ENCODE peak calls at places on chromosomes 2 and 18, in five cellular contexts. One of them, this sample, is unnamed.

GRCh38 chr2:195304310-195304709 is 352.7 kb upstream of the SLC39A10 start:
- DNase-seq in K562: no peak
- DNase-seq in breast epithelium: no peak
- DNase-seq in Peyer's patch: no peak
- DNase-seq in body of pancreas: no peak
- DNase-seq in this sample: no peak

GRCh38 chr2:33354981-33355380 is 121.5 kb upstream of the RASGRP3 start:
- DNase-seq in Peyer's patch: no peak
- DNase-seq in K562: no peak
- DNase-seq in breast epithelium: no peak
- DNase-seq in body of pancreas: no peak
- DNase-seq in this sample: no peak

GRCh38 chr2:208175069-208175842 is 11.9 kb upstream of the CRYGA start:
- DNase-seq in K562: peak
- DNase-seq in body of pancreas: peak
- DNase-seq in breast epithelium: peak
- DNase-seq in Peyer's patch: peak
- DNase-seq in this sample: peak

GRCh38 chr2:16154501-16155280 is 214.3 kb downstream of the MYCN start:
- DNase-seq in Peyer's patch: no peak
- DNase-seq in breast epithelium: no peak
- DNase-seq in body of pancreas: no peak
- DNase-seq in K562: no peak
- DNase-seq in this sample: no peak

GRCh38 chr2:75292826-75293225 is 93.5 kb upstream of the TACR1 start:
- DNase-seq in breast epithelium: no peak
- DNase-seq in K562: no peak
- DNase-seq in Peyer's patch: no peak
- DNase-seq in body of pancreas: no peak
- DNase-seq in this sample: no peak

GRCh38 chr18:31723998-31724711 is 36.5 kb downstream of the SLC25A52 start:
- DNase-seq in Peyer's patch: no peak
- DNase-seq in K562: no peak
- DNase-seq in body of pancreas: peak
- DNase-seq in breast epithelium: peak
- DNase-seq in this sample: peak

GRCh38 chr2:16971722-16972234 is 306.1 kb upstream of the CYRIA start:
- DNase-seq in K562: no peak
- DNase-seq in body of pancreas: no peak
- DNase-seq in breast epithelium: no peak
- DNase-seq in Peyer's patch: no peak
- DNase-seq in this sample: no peak

GRCh38 chr2:34419856-34420255 is 820.8 kb upstream of the FAM98A start:
- DNase-seq in body of pancreas: no peak
- DNase-seq in breast epithelium: no peak
- DNase-seq in K562: no peak
- DNase-seq in Peyer's patch: no peak
- DNase-seq in this sample: no peak

GRCh38 chr2:49686897-49687442 is 532.7 kb upstream of the FSHR start:
- DNase-seq in Peyer's patch: no peak
- DNase-seq in K562: no peak
- DNase-seq in breast epithelium: no peak
- DNase-seq in body of pancreas: no peak
- DNase-seq in this sample: no peak

GRCh38 chr2:129129087-129129486 is 810.4 kb upstream of the HS6ST1 start:
- DNase-seq in Peyer's patch: no peak
- DNase-seq in body of pancreas: no peak
- DNase-seq in breast epithelium: no peak
- DNase-seq in K562: no peak
- DNase-seq in this sample: no peak

GRCh38 chr2:234537929-234538328 is 41.0 kb upstream of the ARL4C start:
- DNase-seq in breast epithelium: no peak
- DNase-seq in Peyer's patch: no peak
- DNase-seq in K562: no peak
- DNase-seq in body of pancreas: no peak
- DNase-seq in this sample: no peak

GRCh38 chr18:58687871-58688308 is 16.6 kb downstream of the MALT1 start:
- DNase-seq in Peyer's patch: peak
- DNase-seq in breast epithelium: no peak
- DNase-seq in K562: no peak
- DNase-seq in body of pancreas: no peak
- DNase-seq in this sample: no peak

GRCh38 chr2:17662723-17663122 is 90.9 kb downstream of the SMC6 start:
- DNase-seq in breast epithelium: no peak
- DNase-seq in Peyer's patch: no peak
- DNase-seq in K562: no peak
- DNase-seq in body of pancreas: no peak
- DNase-seq in this sample: no peak

GRCh38 chr2:37781028-37781427 is 109.6 kb upstream of the CDC42EP3 start:
- DNase-seq in breast epithelium: no peak
- DNase-seq in body of pancreas: no peak
- DNase-seq in K562: no peak
- DNase-seq in Peyer's patch: no peak
- DNase-seq in this sample: no peak

GRCh38 chr2:45993476-45993991 is 303.7 kb upstream of the EPAS1 start:
- DNase-seq in K562: peak
- DNase-seq in body of pancreas: peak
- DNase-seq in breast epithelium: no peak
- DNase-seq in Peyer's patch: peak
- DNase-seq in this sample: peak

GRCh38 chr2:6776125-6776524 is 89.6 kb downstream of the CMPK2 start:
- DNase-seq in breast epithelium: no peak
- DNase-seq in K562: no peak
- DNase-seq in body of pancreas: no peak
- DNase-seq in Peyer's patch: no peak
- DNase-seq in this sample: no peak

GRCh38 chr2:16301961-16302360 is 361.6 kb downstream of the MYCN start:
- DNase-seq in breast epithelium: no peak
- DNase-seq in body of pancreas: no peak
- DNase-seq in K562: no peak
- DNase-seq in Peyer's patch: no peak
- DNase-seq in this sample: no peak

GRCh38 chr18:79879566-79879965 is 71.9 kb downstream of the SLC66A2 start:
- DNase-seq in Peyer's patch: no peak
- DNase-seq in body of pancreas: no peak
- DNase-seq in breast epithelium: no peak
- DNase-seq in K562: no peak
- DNase-seq in this sample: no peak

GRCh38 chr2:176085861-176086771 is 2.4 kb upstream of the EVX2 start:
- DNase-seq in body of pancreas: peak
- DNase-seq in breast epithelium: no peak
- DNase-seq in Peyer's patch: no peak
- DNase-seq in K562: peak
- DNase-seq in this sample: peak

GRCh38 chr2:29213871-29214341 is 98.7 kb downstream of the CLIP4 start:
- DNase-seq in Peyer's patch: no peak
- DNase-seq in breast epithelium: no peak
- DNase-seq in body of pancreas: no peak
- DNase-seq in K562: no peak
- DNase-seq in this sample: no peak

GRCh38 chr2:24026233-24026632 is 16.3 kb downstream of the MFSD2B start:
- DNase-seq in body of pancreas: no peak
- DNase-seq in K562: no peak
- DNase-seq in breast epithelium: no peak
- DNase-seq in Peyer's patch: no peak
- DNase-seq in this sample: no peak

GRCh38 chr2:56705713-56706112 is 521.9 kb downstream of the CCDC85A start:
- DNase-seq in Peyer's patch: no peak
- DNase-seq in breast epithelium: no peak
- DNase-seq in K562: no peak
- DNase-seq in body of pancreas: no peak
- DNase-seq in this sample: no peak

GRCh38 chr2:96907405-96908041 is 37.6 kb upstream of the SEMA4C start:
- DNase-seq in Peyer's patch: peak
- DNase-seq in body of pancreas: peak
- DNase-seq in K562: no peak
- DNase-seq in breast epithelium: peak
- DNase-seq in this sample: no peak

GRCh38 chr18:50944245-50944917 is 23.5 kb upstream of the ELAC1 start:
- DNase-seq in K562: no peak
- DNase-seq in Peyer's patch: no peak
- DNase-seq in body of pancreas: no peak
- DNase-seq in breast epithelium: no peak
- DNase-seq in this sample: no peak

DNA sequence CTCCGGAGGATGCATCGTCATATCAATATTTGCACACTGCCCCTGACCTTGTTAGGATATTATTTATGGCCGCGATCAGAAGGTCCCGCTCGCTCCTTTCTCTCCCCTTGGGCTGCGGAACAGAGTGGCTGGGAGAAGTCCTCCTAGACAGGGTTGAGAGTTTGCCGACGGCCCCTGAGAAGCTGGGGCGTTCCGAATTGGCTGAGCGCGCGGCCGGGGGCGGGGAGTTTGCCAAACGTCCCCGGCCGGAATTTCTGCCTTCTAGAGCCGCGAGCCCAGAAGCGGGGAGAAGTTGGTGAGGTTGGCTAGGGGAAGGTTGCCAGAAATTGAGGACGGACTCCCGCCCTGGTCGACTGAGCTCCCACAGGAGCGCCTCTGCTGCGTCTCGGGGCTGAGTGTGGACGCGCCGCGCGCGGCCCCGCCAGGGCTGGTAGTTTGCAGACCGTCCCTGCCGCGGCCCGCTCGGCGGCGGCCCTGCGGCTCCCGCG is 134.2 kb upstream of the MGAT5 start:
- DNase-seq in body of pancreas: peak
- DNase-seq in breast epithelium: peak
- DNase-seq in K562: peak
- DNase-seq in Peyer's patch: peak
- DNase-seq in this sample: peak
- TF ChIP-seq POLR2A in body of pancreas: peak
- TF ChIP-seq POLR2A in breast epithelium: no peak
- TF ChIP-seq POLR2A in K562: peak
- TF ChIP-seq POLR2A in Peyer's patch: peak
- TF ChIP-seq POLR2A in this sample: peak

DNA sequence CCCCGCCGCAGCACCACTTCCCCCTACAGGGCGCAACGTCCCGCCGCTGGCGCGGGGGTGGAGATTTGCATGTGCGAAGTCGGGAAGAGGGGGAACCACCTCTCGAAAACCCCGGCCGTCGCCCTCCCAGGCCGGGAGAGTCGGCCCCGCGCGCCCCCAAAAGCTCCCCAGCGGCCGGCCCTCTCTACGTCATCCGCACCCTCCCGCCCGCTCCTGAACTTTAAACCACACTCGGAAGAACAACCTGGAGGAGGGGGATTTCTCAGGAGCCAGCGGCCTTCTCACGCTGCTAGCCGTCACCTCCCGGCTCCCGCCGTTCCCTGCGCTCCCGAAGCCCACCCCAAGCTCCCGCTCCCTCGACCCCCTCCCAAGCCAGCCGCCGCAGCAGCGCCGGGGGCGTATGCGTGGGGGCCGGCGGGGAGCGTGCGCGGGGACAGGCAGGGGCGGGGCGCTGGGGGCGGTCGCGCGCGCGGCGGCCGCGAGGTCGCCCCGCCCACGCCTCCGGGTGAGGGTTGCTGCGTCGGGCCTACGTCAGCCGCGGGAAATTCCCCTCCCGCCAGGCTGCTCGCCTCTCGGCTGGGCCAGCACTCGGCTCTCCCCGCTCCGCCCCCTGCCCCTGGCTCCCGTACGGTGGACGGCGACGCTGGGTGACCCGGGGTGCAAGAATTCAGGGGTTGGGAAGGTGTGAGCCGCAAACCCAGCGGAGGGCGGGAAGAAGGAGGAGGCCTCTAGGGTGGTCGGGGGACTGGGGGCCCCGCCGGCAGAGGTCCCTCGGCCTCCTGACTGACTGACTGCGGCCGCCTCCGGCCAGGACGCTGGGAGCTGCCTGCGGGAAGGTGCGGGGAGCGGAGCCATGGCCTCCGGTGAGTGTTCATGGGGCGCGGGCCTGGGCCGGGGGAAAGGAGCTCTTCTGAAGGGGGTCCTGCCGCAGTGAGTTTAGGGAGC is at the start of gene REL:
- DNase-seq in K562: peak
- DNase-seq in body of pancreas: peak
- DNase-seq in breast epithelium: peak
- DNase-seq in Peyer's patch: peak
- DNase-seq in this sample: peak
- TF ChIP-seq POLR2A in K562: peak
- TF ChIP-seq POLR2A in body of pancreas: peak
- TF ChIP-seq POLR2A in breast epithelium: peak
- TF ChIP-seq POLR2A in Peyer's patch: peak
- TF ChIP-seq POLR2A in this sample: peak

GRCh38 chr2:168246072-168246482 is 1.3 kb downstream of the STK39 start:
- DNase-seq in body of pancreas: no peak
- DNase-seq in K562: no peak
- DNase-seq in breast epithelium: no peak
- DNase-seq in Peyer's patch: no peak
- DNase-seq in this sample: no peak

GRCh38 chr2:168245074-168245825 is 2.1 kb downstream of the STK39 start:
- DNase-seq in body of pancreas: no peak
- DNase-seq in K562: no peak
- DNase-seq in Peyer's patch: no peak
- DNase-seq in breast epithelium: no peak
- DNase-seq in this sample: no peak

GRCh38 chr2:168244318-168244717 is 3.1 kb downstream of the STK39 start:
- DNase-seq in K562: no peak
- DNase-seq in Peyer's patch: peak
- DNase-seq in breast epithelium: no peak
- DNase-seq in body of pancreas: peak
- DNase-seq in this sample: no peak

GRCh38 chr2:168247341-168248305 is at the start of gene STK39:
- DNase-seq in K562: peak
- DNase-seq in body of pancreas: peak
- DNase-seq in breast epithelium: peak
- DNase-seq in Peyer's patch: peak
- DNase-seq in this sample: peak

DNA sequence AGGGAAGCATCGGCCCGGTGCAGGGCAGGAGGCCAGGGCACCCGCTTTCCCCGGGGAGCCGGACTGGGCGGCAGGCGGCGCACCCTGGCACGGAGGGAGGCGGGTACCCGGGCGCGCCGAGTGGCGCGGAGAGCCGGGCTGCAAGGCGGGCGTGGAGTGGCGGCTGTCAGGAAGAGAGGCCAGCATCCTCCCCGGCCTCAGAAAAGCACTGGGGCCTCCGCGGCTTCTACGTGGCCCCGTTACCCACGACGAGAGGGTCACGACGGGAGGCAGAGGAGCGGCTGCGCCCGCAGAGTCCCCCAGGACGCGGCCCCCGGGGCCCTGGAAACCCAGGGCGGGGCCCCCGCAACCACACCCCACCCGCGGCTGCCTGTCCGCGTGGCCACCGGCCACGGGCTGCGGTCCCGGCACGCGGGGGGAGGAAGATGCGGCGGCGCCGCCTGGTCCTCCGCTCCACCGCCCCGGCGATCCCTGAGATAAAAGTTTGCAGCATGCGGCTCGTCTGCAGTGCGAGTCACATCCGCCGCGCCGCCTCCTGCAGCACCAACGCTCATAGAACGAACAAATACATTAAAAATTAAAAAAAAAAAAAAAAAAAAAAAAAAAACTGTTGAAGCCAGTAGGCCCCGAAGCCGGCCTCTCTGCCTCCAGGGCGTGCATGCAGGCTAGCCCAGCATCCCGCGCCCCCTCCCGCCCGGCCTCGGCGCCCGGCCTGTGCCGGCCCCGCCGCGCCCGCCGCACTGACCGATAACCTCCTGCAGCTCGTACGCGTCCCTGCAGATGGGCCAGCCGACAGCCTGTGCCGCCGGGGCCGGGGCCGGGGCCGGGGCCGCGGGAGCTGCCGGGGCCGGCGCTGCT is 683 bp downstream of the STK39 start:
- DNase-seq in K562: peak
- DNase-seq in body of pancreas: peak
- DNase-seq in Peyer's patch: peak
- DNase-seq in breast epithelium: peak
- DNase-seq in this sample: peak
- TF ChIP-seq POLR2A in K562: no peak
- TF ChIP-seq POLR2A in body of pancreas: peak
- TF ChIP-seq POLR2A in Peyer's patch: no peak
- TF ChIP-seq POLR2A in breast epithelium: no peak
- TF ChIP-seq POLR2A in this sample: no peak

GRCh38 chr2:70301344-70302194 is at the start of gene FAM136A:
- DNase-seq in body of pancreas: peak
- DNase-seq in breast epithelium: peak
- DNase-seq in K562: peak
- DNase-seq in Peyer's patch: peak
- DNase-seq in this sample: peak
- TF ChIP-seq POLR2A in body of pancreas: peak
- TF ChIP-seq POLR2A in breast epithelium: no peak
- TF ChIP-seq POLR2A in K562: peak
- TF ChIP-seq POLR2A in Peyer's patch: peak
- TF ChIP-seq POLR2A in this sample: peak

This sample was measured in right lobe of liver.